ENCODE peak calls at places on chromosomes 12 and 14, in seven cellular contexts. M is IMR-90, H is mesendoderm, J is mesenchymal stem cell, T is H9, D is trophoblast cell, E is H1. G is an unnamed sample.

GRCh38 chr12:67366530-67367196 is 97.5 kb downstream of the CAND1 start:
- DNase-seq in M (peak), H (no peak), J (peak), T (no peak), D (peak), E (no peak), G (no peak)

GRCh38 chr14:105525861-105526780 is at the start of gene TMEM121:
- DNase-seq in M (no peak), H (peak), J (no peak), T (peak), D (no peak), E (no peak), G (peak)

GRCh38 chr14:31286456-31287293 is 79.1 kb upstream of the HECTD1 start:
- DNase-seq in M (no peak), H (peak), J (no peak), T (peak), D (no peak), E (peak), G (no peak)

GRCh38 chr12:30905483-30906009 is 21.0 kb upstream of the TSPAN11 start:
- DNase-seq in M (no peak), H (peak), J (no peak), T (no peak), D (no peak), E (no peak), G (no peak)

GRCh38 chr12:33439587-33440011 is at the start of gene SYT10:
- DNase-seq in M (no peak), H (peak), J (peak), T (peak), D (peak), E (no peak), G (peak)

GRCh38 chr14:79749051-79749450 is 462.3 kb downstream of the DIO2 start:
- DNase-seq in M (no peak), H (no peak), J (no peak), T (no peak), D (no peak), E (no peak), G (no peak)

GRCh38 chr12:3049596-3050314 is 27.4 kb upstream of the TSPAN9 start:
- DNase-seq in M (no peak), H (no peak), J (no peak), T (no peak), D (no peak), E (no peak), G (no peak)

GRCh38 chr12:107092669-107093546 is 441 bp downstream of the CRY1 start:
- DNase-seq in M (no peak), H (peak), J (peak), T (peak), D (peak), E (no peak), G (peak)

GRCh38 chr12:38282886-38283285 is 33.7 kb upstream of the ALG10B start:
- DNase-seq in M (no peak), H (no peak), J (no peak), T (no peak), D (peak), E (no peak), G (no peak)

GRCh38 chr12:127667131-127667685 is 599.8 kb upstream of the TMEM132C start:
- DNase-seq in M (no peak), H (no peak), J (no peak), T (no peak), D (no peak), E (no peak), G (no peak)

GRCh38 chr14:49212721-49213120 is 373.5 kb downstream of the RPS29 start:
- DNase-seq in M (no peak), H (no peak), J (no peak), T (no peak), D (no peak), E (no peak), G (no peak)
- H2BK5ac ChIP-seq in M (no peak), H (no peak), J (no peak), T (no peak), D (no peak), E (no peak), G (no peak)

DNA sequence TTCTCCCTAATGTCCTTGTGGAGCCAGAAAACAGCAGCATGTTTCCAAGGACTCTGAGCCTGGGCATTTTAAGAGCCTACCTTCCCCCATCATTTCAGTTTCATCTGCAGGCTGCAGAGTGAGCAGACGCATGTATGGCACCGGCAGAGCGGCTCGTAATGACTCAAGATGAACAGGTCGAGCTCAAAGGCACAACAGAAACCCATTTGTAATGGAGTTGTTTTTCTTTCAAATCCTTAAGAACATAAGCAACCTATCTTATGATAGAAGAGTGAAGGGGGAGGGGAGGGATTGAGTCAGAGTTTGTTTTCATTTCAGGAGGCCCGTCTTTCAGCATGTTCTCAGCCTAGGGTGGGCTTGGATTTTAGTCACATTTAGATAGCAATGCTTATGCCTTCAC is 54.9 kb upstream of the CISTR start:
- DNase-seq in M (peak), H (no peak), J (peak), T (no peak), D (no peak), E (no peak), G (no peak)
- H2BK5ac ChIP-seq in M (no peak), H (no peak), J (no peak), T (no peak), D (no peak), E (no peak), G (no peak)

DNA sequence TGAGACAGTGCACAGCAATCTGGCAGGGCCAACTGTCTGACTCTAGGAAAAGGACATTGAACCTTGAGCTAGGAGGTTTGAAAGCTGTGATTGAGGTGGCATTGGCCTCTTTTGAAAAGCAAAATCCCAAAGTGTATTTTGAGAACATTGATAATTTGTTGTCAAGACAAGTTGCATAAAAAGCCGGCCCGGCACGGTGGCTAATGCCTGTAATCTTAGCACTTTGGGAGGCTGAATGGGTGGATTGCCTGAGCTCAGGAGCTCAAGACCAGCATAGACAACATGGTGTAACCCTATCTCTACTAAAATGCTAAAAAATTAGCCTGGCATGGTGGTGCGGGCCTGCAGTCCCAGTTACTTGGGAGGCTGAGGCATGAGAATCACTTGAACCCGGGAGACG is 331.6 kb downstream of the DUSP6 start:
- DNase-seq in M (no peak), H (no peak), J (no peak), T (no peak), D (no peak), E (no peak), G (no peak)
- H2BK5ac ChIP-seq in M (no peak), H (no peak), J (no peak), T (no peak), D (no peak), E (no peak), G (no peak)

GRCh38 chr12:131085816-131086591 is 132.3 kb downstream of the ADGRD1 start:
- DNase-seq in M (no peak), H (no peak), J (no peak), T (no peak), D (no peak), E (no peak), G (no peak)
- H2BK5ac ChIP-seq in M (no peak), H (no peak), J (no peak), T (no peak), D (no peak), E (no peak), G (no peak)

GRCh38 chr14:59751578-59751977 is 119.0 kb downstream of the RTN1 start:
- DNase-seq in M (no peak), H (peak), J (no peak), T (no peak), D (no peak), E (no peak), G (no peak)

GRCh38 chr14:59754256-59754655 is 116.3 kb downstream of the RTN1 start:
- DNase-seq in M (peak), H (peak), J (no peak), T (no peak), D (no peak), E (no peak), G (no peak)

GRCh38 chr14:59755388-59755787 is 115.2 kb downstream of the RTN1 start:
- DNase-seq in M (no peak), H (no peak), J (no peak), T (no peak), D (no peak), E (no peak), G (no peak)
- H2BK5ac ChIP-seq in M (no peak), H (no peak), J (no peak), T (no peak), D (no peak), E (no peak), G (no peak)

GRCh38 chr12:40993158-40993557 is 195.0 kb upstream of the PDZRN4 start:
- DNase-seq in M (no peak), H (no peak), J (no peak), T (no peak), D (no peak), E (no peak), G (no peak)

GRCh38 chr12:40992674-40993073 is 195.4 kb upstream of the PDZRN4 start:
- DNase-seq in M (no peak), H (no peak), J (no peak), T (no peak), D (no peak), E (no peak), G (no peak)

GRCh38 chr12:40999212-40999611 is 188.9 kb upstream of the PDZRN4 start:
- DNase-seq in M (no peak), H (no peak), J (no peak), T (no peak), D (no peak), E (no peak), G (no peak)

GRCh38 chr12:40992158-40992557 is 196.0 kb upstream of the PDZRN4 start:
- DNase-seq in M (no peak), H (no peak), J (no peak), T (no peak), D (no peak), E (no peak), G (no peak)

DNA sequence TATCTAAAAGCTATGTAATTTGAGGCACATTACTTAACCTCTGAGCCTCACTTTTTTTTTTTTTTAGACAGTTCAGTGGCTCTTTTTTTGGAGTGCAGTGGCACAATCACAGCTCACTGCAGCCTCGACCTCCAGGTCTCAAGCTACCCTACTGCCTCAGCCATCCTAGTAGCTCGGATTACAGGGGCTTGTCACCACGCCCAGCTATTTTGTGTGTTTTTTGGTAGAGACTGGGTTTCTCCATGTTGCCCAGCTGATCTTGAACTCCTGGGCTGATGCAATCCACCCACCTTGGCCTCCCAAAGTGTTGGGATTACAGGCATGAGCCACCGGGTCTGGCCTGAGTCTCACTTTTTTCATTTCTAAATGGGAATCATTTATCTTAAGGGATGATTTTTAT is 192.0 kb upstream of the PDZRN4 start:
- DNase-seq in M (no peak), H (peak), J (no peak), T (peak), D (no peak), E (no peak), G (no peak)
- H2BK5ac ChIP-seq in M (no peak), H (no peak), J (no peak), T (no peak), D (peak), E (no peak), G (no peak)

GRCh38 chr12:24724765-24725307 is 224.1 kb downstream of the BCAT1 start:
- DNase-seq in M (no peak), H (no peak), J (no peak), T (no peak), D (no peak), E (no peak), G (no peak)

GRCh38 chr12:24723759-24724158 is 225.1 kb downstream of the BCAT1 start:
- DNase-seq in M (no peak), H (no peak), J (no peak), T (no peak), D (no peak), E (no peak), G (no peak)

GRCh38 chr12:24728366-24728765 is 220.5 kb downstream of the BCAT1 start:
- DNase-seq in M (peak), H (peak), J (peak), T (no peak), D (no peak), E (no peak), G (no peak)

GRCh38 chr12:24730461-24730896 is 218.4 kb downstream of the BCAT1 start:
- DNase-seq in M (no peak), H (no peak), J (no peak), T (no peak), D (no peak), E (no peak), G (no peak)

GRCh38 chr12:24728826-24729225 is 220.1 kb downstream of the BCAT1 start:
- DNase-seq in M (no peak), H (no peak), J (no peak), T (no peak), D (no peak), E (no peak), G (no peak)
- H2BK5ac ChIP-seq in M (no peak), H (no peak), J (no peak), T (no peak), D (no peak), E (no peak), G (no peak)

DNA sequence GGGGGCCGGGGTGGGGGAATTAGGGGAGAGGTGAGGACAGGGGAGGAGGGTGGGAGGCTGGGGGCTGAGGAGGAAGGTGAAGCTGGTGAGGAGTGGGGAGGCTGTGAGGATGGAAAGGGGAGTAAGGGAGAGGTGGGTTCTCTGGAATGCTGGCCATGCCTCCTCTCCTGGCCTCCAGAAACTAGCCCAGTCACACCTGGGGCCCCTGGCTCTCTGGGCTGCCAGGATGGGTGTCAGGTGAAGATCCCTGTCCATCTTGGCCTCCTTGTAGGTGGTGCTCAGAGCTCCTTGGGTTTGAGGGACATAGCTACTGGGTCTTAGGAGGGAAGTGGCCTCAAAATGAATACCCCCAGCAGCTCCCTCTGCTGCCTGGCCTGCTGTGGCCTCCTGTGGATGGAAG is 13.1 kb downstream of the RTL1 start:
- DNase-seq in M (no peak), H (no peak), J (no peak), T (no peak), D (no peak), E (no peak), G (no peak)
- H2BK5ac ChIP-seq in M (no peak), H (no peak), J (no peak), T (no peak), D (no peak), E (no peak), G (no peak)

GRCh38 chr14:87155850-87156491 is 837.0 kb downstream of the GALC start:
- DNase-seq in M (no peak), H (no peak), J (no peak), T (no peak), D (no peak), E (no peak), G (no peak)
- H2BK5ac ChIP-seq in M (no peak), H (no peak), J (no peak), T (no peak), D (no peak), E (no peak), G (no peak)

GRCh38 chr12:62971769-62972525 is 37.0 kb upstream of the PPM1H start:
- DNase-seq in M (no peak), H (peak), J (no peak), T (no peak), D (no peak), E (no peak), G (no peak)

GRCh38 chr12:62978768-62979167 is 43.8 kb upstream of the PPM1H start:
- DNase-seq in M (no peak), H (no peak), J (no peak), T (no peak), D (no peak), E (no peak), G (no peak)

GRCh38 chr12:62977879-62978278 is 42.9 kb upstream of the PPM1H start:
- DNase-seq in M (no peak), H (no peak), J (no peak), T (no peak), D (no peak), E (no peak), G (no peak)

GRCh38 chr12:62977419-62977818 is 42.5 kb upstream of the PPM1H start:
- DNase-seq in M (no peak), H (no peak), J (no peak), T (no peak), D (no peak), E (no peak), G (no peak)

GRCh38 chr12:62976110-62976640 is 41.2 kb upstream of the PPM1H start:
- DNase-seq in M (no peak), H (no peak), J (no peak), T (no peak), D (no peak), E (no peak), G (no peak)
- H2BK5ac ChIP-seq in M (no peak), H (no peak), J (no peak), T (no peak), D (no peak), E (no peak), G (no peak)